ENCODE peak calls at places on chromosomes 5 and 9, in nine cellular contexts. F, J, N, V, R, D, Q, L and A are unnamed samples.

GRCh38 chr5:107743357-107744000 is 72.7 kb upstream of the EFNA5 start:
- DNase-seq in F (peak), J (peak), N (no peak), V (no peak), R (no peak), D (peak), Q (no peak), L (no peak), A (no peak)

GRCh38 chr5:104628906-104629305 is 1066.3 kb upstream of the NUDT12 start:
- DNase-seq in F (no peak), J (no peak), N (no peak), V (no peak), R (no peak), D (peak), Q (no peak), L (no peak), A (no peak)

GRCh38 chr9:114276908-114277821 is 45.7 kb upstream of the ORM1 start:
- DNase-seq in F (peak), J (peak), N (no peak), V (no peak), R (no peak), D (peak), Q (no peak), L (no peak), A (no peak)

GRCh38 chr5:54217826-54218503 is 92.4 kb downstream of the ARL15 start:
- DNase-seq in F (peak), J (peak), N (no peak), V (no peak), R (no peak), D (peak), Q (no peak), L (peak), A (no peak)

GRCh38 chr5:65102826-65103673 is 334.3 kb downstream of the CWC27 start:
- DNase-seq in F (peak), J (peak), N (no peak), V (peak), R (peak), D (peak), Q (peak), L (peak), A (no peak)

GRCh38 chr9:34343090-34343489 is 13.7 kb downstream of the NUDT2 start:
- DNase-seq in F (no peak), J (no peak), N (peak), V (peak), R (peak), D (peak), Q (peak), L (no peak), A (peak)

GRCh38 chr9:115524467-115525059 is 406.6 kb upstream of the TNC start:
- DNase-seq in F (peak), J (peak), N (no peak), V (no peak), R (peak), D (peak), Q (no peak), L (peak), A (no peak)

GRCh38 chr9:88076286-88077070 is 61.8 kb downstream of the SPATA31C2 start:
- DNase-seq in F (peak), J (peak), N (peak), V (peak), R (peak), D (peak), Q (peak), L (peak), A (peak)

GRCh38 chr5:154276932-154277331 is 86.4 kb downstream of the GALNT10 start:
- DNase-seq in F (peak), J (no peak), N (peak), V (peak), R (peak), D (peak), Q (peak), L (no peak), A (no peak)

GRCh38 chr9:109894921-109895758 is 115.1 kb downstream of the PALM2AKAP2 start:
- DNase-seq in F (peak), J (no peak), N (no peak), V (no peak), R (no peak), D (no peak), Q (no peak), L (no peak), A (peak)

GRCh38 chr9:90898229-90898628 is 96.6 kb downstream of the SYK start:
- DNase-seq in F (no peak), J (no peak), N (no peak), V (no peak), R (no peak), D (peak), Q (no peak), L (no peak), A (no peak)

GRCh38 chr5:37658440-37658839 is 181.4 kb downstream of the GDNF start:
- DNase-seq in F (no peak), J (no peak), N (no peak), V (no peak), R (no peak), D (no peak), Q (no peak), L (no peak), A (no peak)

GRCh38 chr9:77707696-77708095 is 59.6 kb upstream of the GNA14 start:
- DNase-seq in F (peak), J (peak), N (peak), V (peak), R (peak), D (peak), Q (no peak), L (no peak), A (peak)

GRCh38 chr9:95715911-95716435 is 159.5 kb upstream of the ERCC6L2 start:
- DNase-seq in F (no peak), J (no peak), N (no peak), V (no peak), R (no peak), D (peak), Q (no peak), L (no peak), A (no peak)

GRCh38 chr5:95730011-95730700 is 980 bp upstream of the RHOBTB3 start:
- DNase-seq in F (no peak), J (no peak), N (no peak), V (no peak), R (no peak), D (no peak), Q (no peak), L (no peak), A (no peak)

GRCh38 chr5:123157797-123158528 is 68.9 kb downstream of the PRDM6 start:
- DNase-seq in F (peak), J (peak), N (no peak), V (no peak), R (no peak), D (peak), Q (no peak), L (no peak), A (no peak)

GRCh38 chr5:129853588-129853987 is 50.7 kb upstream of the CHSY3 start:
- DNase-seq in F (no peak), J (no peak), N (no peak), V (no peak), R (no peak), D (no peak), Q (no peak), L (no peak), A (no peak)

GRCh38 chr5:64339776-64340175 is 166.0 kb upstream of the RGS7BP start:
- DNase-seq in F (peak), J (peak), N (no peak), V (no peak), R (no peak), D (no peak), Q (no peak), L (no peak), A (no peak)

GRCh38 chr5:149561848-149562247 is 10.6 kb upstream of the CSNK1A1 start:
- DNase-seq in F (peak), J (peak), N (peak), V (no peak), R (no peak), D (peak), Q (no peak), L (no peak), A (no peak)

GRCh38 chr5:171450423-171451246 is 31.2 kb downstream of the FGF18 start:
- DNase-seq in F (peak), J (peak), N (peak), V (peak), R (peak), D (peak), Q (peak), L (no peak), A (peak)

GRCh38 chr5:56320686-56321085 is 87.6 kb upstream of the ANKRD55 start:
- DNase-seq in F (no peak), J (no peak), N (no peak), V (no peak), R (no peak), D (no peak), Q (no peak), L (no peak), A (no peak)

GRCh38 chr5:69252437-69252836 is 17.8 kb downstream of the CDK7 start:
- DNase-seq in F (no peak), J (no peak), N (no peak), V (no peak), R (no peak), D (no peak), Q (no peak), L (no peak), A (no peak)

GRCh38 chr5:112823656-112824055 is 37.4 kb upstream of the SRP19 start:
- DNase-seq in F (no peak), J (no peak), N (no peak), V (no peak), R (no peak), D (no peak), Q (no peak), L (peak), A (no peak)

GRCh38 chr5:8525835-8526234 is 656.9 kb downstream of the MTRR start:
- DNase-seq in F (no peak), J (no peak), N (no peak), V (no peak), R (no peak), D (no peak), Q (no peak), L (no peak), A (no peak)

GRCh38 chr5:174533771-174534221 is 190.6 kb upstream of the MSX2 start:
- DNase-seq in F (peak), J (peak), N (no peak), V (no peak), R (no peak), D (peak), Q (no peak), L (no peak), A (no peak)

GRCh38 chr5:1728846-1729245 is 70.8 kb downstream of the MRPL36 start:
- DNase-seq in F (no peak), J (no peak), N (no peak), V (no peak), R (no peak), D (no peak), Q (no peak), L (no peak), A (no peak)

GRCh38 chr9:90219548-90220118 is 423.0 kb downstream of the DIRAS2 start:
- DNase-seq in F (no peak), J (peak), N (no peak), V (peak), R (peak), D (no peak), Q (peak), L (no peak), A (no peak)

GRCh38 chr5:170483701-170484458 is 19.9 kb upstream of the KCNIP1 start:
- DNase-seq in F (peak), J (peak), N (no peak), V (no peak), R (no peak), D (no peak), Q (no peak), L (no peak), A (no peak)

GRCh38 chr5:124289641-124290201 is 456.7 kb downstream of the ZNF608 start:
- DNase-seq in F (no peak), J (no peak), N (no peak), V (no peak), R (peak), D (no peak), Q (no peak), L (peak), A (no peak)

GRCh38 chr9:20754556-20754955 is 70.5 kb downstream of the FOCAD start:
- DNase-seq in F (peak), J (no peak), N (no peak), V (no peak), R (no peak), D (no peak), Q (no peak), L (no peak), A (no peak)

DNA sequence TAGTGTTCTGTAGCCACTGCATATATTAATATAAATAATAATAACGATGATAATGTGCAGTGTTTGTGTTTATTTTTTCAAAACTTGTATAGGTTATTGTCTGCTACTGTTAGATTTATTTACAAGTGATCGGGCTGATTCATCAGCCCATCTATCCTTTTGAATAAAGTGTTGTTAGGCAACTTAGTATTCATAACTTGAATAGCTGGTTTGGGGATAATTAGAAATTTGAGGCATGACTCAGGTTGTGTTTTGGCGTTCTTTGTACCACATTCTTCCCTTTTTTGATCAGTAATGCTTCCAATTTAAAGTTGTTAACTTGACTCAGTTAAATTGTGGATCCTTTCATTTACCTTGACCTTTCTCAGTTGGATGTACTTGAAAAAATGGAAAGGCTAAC is 69.7 kb downstream of the FOCAD start:
- DNase-seq in F (peak), J (peak), N (no peak), V (no peak), R (no peak), D (no peak), Q (no peak), L (no peak), A (no peak)
- H3K27ac ChIP-seq in F (no peak), J (no peak), N (no peak), V (no peak), R (no peak), D (no peak), Q (no peak), L (no peak), A (no peak)

GRCh38 chr5:165863267-165863666 is 2357.8 kb downstream of the MAT2B start:
- DNase-seq in F (no peak), J (no peak), N (no peak), V (no peak), R (no peak), D (no peak), Q (no peak), L (no peak), A (no peak)

GRCh38 chr5:165858118-165858517 is 2352.7 kb downstream of the MAT2B start:
- DNase-seq in F (no peak), J (no peak), N (no peak), V (no peak), R (no peak), D (no peak), Q (no peak), L (no peak), A (no peak)
- TF ChIP-seq CTCF in F (no peak), J (no peak), N (no peak), V (no peak), R (no peak), D (no peak), Q (no peak), L (no peak), A (no peak)

GRCh38 chr5:135229122-135229521 is 169.9 kb downstream of the MACROH2A1 start:
- DNase-seq in F (no peak), J (no peak), N (no peak), V (no peak), R (no peak), D (no peak), Q (no peak), L (no peak), A (no peak)
- H3K27ac ChIP-seq in F (no peak), J (no peak), N (no peak), V (no peak), R (no peak), D (no peak), Q (no peak), L (no peak), A (peak)

DNA sequence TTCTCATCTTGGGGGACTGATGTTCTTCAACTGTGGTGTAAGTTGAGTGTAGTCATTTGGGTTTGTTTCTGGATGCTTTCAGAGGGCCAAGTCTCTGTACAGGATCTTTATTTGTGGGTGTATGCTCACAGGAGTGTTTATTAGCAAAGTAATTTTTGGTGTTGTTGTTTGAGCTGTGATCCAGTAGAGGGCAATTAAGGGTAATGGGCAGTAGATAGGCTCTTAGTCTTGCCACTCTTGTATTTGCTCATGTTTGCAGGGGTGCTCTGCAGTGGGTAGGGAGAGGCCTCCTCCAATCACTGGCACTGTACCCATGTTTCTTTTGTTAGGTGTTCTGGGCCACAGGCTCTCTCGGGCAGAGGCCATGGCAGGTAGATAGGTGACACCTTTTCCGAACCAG is 45.9 kb upstream of the ITGA2 start:
- DNase-seq in F (no peak), J (no peak), N (no peak), V (no peak), R (no peak), D (no peak), Q (no peak), L (no peak), A (no peak)
- TF ChIP-seq CTCF in F (no peak), J (no peak), N (no peak), V (no peak), R (no peak), D (peak), Q (no peak), L (no peak), A (no peak)

GRCh38 chr5:74221413-74221812 is 419.1 kb downstream of the ENC1 start:
- DNase-seq in F (no peak), J (no peak), N (no peak), V (no peak), R (no peak), D (no peak), Q (no peak), L (no peak), A (no peak)

GRCh38 chr5:74232281-74232680 is 408.2 kb downstream of the ENC1 start:
- DNase-seq in F (peak), J (peak), N (no peak), V (no peak), R (no peak), D (peak), Q (no peak), L (no peak), A (no peak)

GRCh38 chr5:74231697-74232096 is 408.8 kb downstream of the ENC1 start:
- DNase-seq in F (peak), J (no peak), N (no peak), V (no peak), R (no peak), D (no peak), Q (no peak), L (no peak), A (no peak)

GRCh38 chr5:74225587-74225986 is 414.9 kb downstream of the ENC1 start:
- DNase-seq in F (no peak), J (no peak), N (no peak), V (no peak), R (no peak), D (no peak), Q (no peak), L (no peak), A (no peak)

GRCh38 chr5:74227081-74227480 is 413.4 kb downstream of the ENC1 start:
- DNase-seq in F (no peak), J (no peak), N (peak), V (no peak), R (no peak), D (no peak), Q (no peak), L (no peak), A (no peak)
- H3K27ac ChIP-seq in F (no peak), J (no peak), N (no peak), V (no peak), R (no peak), D (no peak), Q (no peak), L (no peak), A (no peak)

GRCh38 chr5:141876628-141877477 is 1.4 kb downstream of the PCDH1 start:
- DNase-seq in F (no peak), J (peak), N (no peak), V (no peak), R (peak), D (no peak), Q (no peak), L (peak), A (no peak)

GRCh38 chr5:141877478-141878185 is 578 bp downstream of the PCDH1 start:
- DNase-seq in F (no peak), J (peak), N (no peak), V (no peak), R (peak), D (no peak), Q (no peak), L (peak), A (no peak)

GRCh38 chr5:141874262-141874964 is 3.8 kb downstream of the PCDH1 start:
- DNase-seq in F (no peak), J (no peak), N (no peak), V (no peak), R (peak), D (no peak), Q (no peak), L (no peak), A (no peak)

GRCh38 chr5:141875022-141875740 is 3.0 kb downstream of the PCDH1 start:
- DNase-seq in F (no peak), J (no peak), N (no peak), V (no peak), R (no peak), D (no peak), Q (no peak), L (no peak), A (no peak)

DNA sequence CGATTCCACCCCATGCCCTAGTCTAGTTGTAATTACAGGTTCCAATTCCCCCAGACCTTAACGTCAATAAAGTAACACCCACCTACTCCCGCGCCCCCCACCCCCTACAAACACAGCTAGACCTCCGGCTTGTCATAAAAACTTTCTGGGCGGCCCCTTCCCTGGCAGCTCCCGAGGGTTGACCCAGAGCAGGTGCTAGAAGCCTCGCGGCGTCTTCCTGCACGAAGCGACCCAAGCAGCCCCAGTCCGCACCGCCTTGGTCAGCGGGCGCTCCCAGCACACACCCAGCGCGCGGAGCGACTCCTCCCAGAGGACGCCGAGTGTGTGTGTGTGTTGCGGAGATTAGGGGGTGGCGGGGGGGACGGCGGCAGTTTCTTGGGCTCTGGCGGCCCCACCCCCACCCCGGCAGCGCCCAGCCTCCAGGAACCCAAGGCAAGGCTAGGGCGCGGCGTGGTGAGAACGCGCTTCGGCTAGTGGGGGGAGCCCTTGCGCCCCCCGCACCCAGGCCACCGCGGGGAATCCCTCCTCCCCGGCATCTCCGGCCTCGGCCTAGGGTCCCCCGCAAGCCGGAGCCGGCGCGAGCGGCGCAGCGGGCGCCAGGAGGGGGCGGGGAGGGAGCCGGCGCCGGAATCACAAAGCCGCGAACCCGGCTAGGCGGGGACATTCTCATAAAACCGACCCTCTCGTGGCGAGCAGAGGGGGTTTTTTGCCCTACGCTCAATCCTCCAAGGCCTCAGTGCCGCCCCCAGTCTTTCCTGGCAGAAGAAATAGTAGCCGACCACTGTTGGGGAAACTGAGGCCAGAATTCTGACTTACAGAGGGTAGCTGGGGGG is 2.2 kb downstream of the PCDH1 start:
- DNase-seq in F (no peak), J (peak), N (no peak), V (no peak), R (peak), D (no peak), Q (peak), L (peak), A (no peak)
- TF ChIP-seq CTCF in F (no peak), J (no peak), N (no peak), V (no peak), R (no peak), D (no peak), Q (no peak), L (no peak), A (no peak)

DNA sequence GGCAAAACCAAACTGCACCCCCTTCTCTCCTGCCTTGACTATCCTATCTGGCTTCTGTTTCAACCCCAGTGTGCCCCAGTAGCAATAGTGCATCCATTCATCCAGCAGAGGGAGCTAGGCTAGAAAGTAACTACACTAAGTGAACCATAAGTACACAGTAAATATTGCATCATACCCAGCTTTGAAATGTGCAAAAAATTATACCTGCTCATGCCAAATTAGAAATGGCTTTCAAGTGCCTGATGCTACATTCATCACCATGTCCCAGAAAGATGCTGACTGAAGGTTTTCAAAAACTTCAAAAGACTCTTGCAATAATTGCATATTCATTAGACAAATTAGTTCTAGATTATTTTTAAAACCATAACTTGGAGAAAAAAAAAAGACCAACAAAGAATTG is 153.5 kb downstream of the PRELID2 start:
- DNase-seq in F (peak), J (peak), N (peak), V (peak), R (peak), D (peak), Q (no peak), L (peak), A (peak)
- H3K27ac ChIP-seq in F (no peak), J (no peak), N (no peak), V (no peak), R (peak), D (no peak), Q (no peak), L (no peak), A (no peak)